ENCODE peak calls at places on chromosomes 7 and 10, in eight cellular contexts. D is right atrium auricular region; M is PC-3; Y is upper lobe of right lung; K is esophagus squamous epithelium; X is astrocyte of the cerebellum; O is GM06990; Z is CD8-positive, alpha-beta memory T cell. V is an unnamed sample.

GRCh38 chr7:2979276-2979675 is 64.4 kb downstream of the CARD11 start:
- DNase-seq in Z (no peak), Y (peak; percentile 31), O (peak; percentile 62), D (no peak), X (no peak), M (no peak), K (no peak), V (no peak)

GRCh38 chr10:48509061-48509772 is 95.7 kb downstream of the ARHGAP22 start:
- DNase-seq in O (no peak), Z (no peak), D (peak; percentile 52), X (no peak), M (no peak), Y (no peak), K (no peak), V (no peak)

GRCh38 chr7:45457591-45457990 is 116.6 kb upstream of the ADCY1 start:
- DNase-seq in Y (no peak), O (no peak), M (no peak), X (no peak), Z (no peak), D (no peak), K (no peak), V (no peak)

GRCh38 chr10:89664206-89664605 is 19.2 kb upstream of the PANK1 start:
- DNase-seq in D (no peak), X (no peak), M (no peak), Y (no peak), K (no peak), Z (no peak), O (no peak), V (no peak)

GRCh38 chr10:121853950-121854349 is 73.9 kb downstream of the ATE1 start:
- DNase-seq in Z (no peak), M (no peak), X (no peak), Y (no peak), D (no peak), O (no peak), K (no peak), V (no peak)

GRCh38 chr10:129123428-129123827 is 343.6 kb upstream of the MGMT start:
- DNase-seq in D (no peak), K (no peak), X (no peak), Z (no peak), Y (no peak), O (no peak), M (no peak), V (no peak)

GRCh38 chr7:50595538-50596102 is 30.4 kb upstream of the DDC start:
- DNase-seq in K (no peak), O (no peak), X (peak; percentile 31), Z (no peak), Y (no peak), D (no peak), M (peak; percentile 52), V (peak; percentile 24)

GRCh38 chr10:75514830-75515229 is 83.4 kb downstream of the LRMDA start:
- DNase-seq in K (no peak), X (no peak), Y (no peak), D (no peak), Z (no peak), M (no peak), O (no peak), V (no peak)

GRCh38 chr10:119815671-119816070 is 57.0 kb downstream of the MCMBP start:
- DNase-seq in M (no peak), D (no peak), Z (no peak), K (no peak), O (no peak), X (no peak), Y (no peak), V (no peak)

GRCh38 chr10:119817991-119818888 is 54.4 kb downstream of the MCMBP start:
- DNase-seq in X (no peak), D (no peak), K (no peak), Z (no peak), Y (peak; percentile 74), M (no peak), O (peak; percentile 18), V (peak; percentile 17)

GRCh38 chr10:119821172-119821571 is 51.5 kb downstream of the MCMBP start:
- DNase-seq in D (no peak), M (no peak), O (no peak), Y (no peak), K (no peak), X (no peak), Z (no peak), V (no peak)

GRCh38 chr10:119824299-119824698 is 48.3 kb downstream of the MCMBP start:
- DNase-seq in M (no peak), O (no peak), K (no peak), Z (no peak), D (no peak), X (no peak), Y (no peak), V (no peak)

GRCh38 chr10:119818889-119819270 is 53.8 kb downstream of the MCMBP start:
- DNase-seq in D (no peak), K (no peak), X (no peak), Y (no peak), Z (no peak), O (no peak), M (no peak), V (no peak)
- H3K4me3 ChIP-seq in D (peak overlapping the region; percentile 23), K (peak overlapping the region; percentile 31), X (peak overlapping the region; percentile 38), Y (no peak overlapping the region), Z (no peak overlapping the region), O (no peak overlapping the region), M (no peak overlapping the region), V (peak overlapping the region; percentile 47)

DNA sequence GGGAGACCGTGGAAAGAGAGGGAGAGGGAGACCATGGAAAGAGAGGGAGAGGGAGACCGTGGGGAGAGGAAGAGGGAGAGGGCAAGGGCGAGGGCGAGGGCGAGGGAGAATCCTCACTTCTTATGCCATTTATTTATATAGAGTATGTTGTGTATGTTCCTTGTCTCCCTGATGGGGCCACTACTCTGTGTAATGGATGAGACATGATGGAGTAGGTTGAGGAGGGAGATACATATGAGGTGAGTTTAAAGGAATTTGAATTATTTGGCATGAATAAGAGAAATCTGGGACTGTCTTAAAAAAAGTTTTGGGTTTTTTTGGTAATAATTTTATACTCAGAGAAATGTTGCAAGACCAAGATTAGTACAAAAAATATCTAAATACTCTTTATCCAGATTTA is 20.0 kb downstream of the CCSER2 start:
- DNase-seq in X (no peak), K (no peak), D (no peak), O (no peak), Y (no peak), M (peak; percentile 32), Z (no peak), V (no peak)
- H3K4me3 ChIP-seq in X (no peak overlapping the region), K (no peak overlapping the region), D (no peak overlapping the region), O (no peak overlapping the region), Y (no peak overlapping the region), M (no peak overlapping the region), Z (no peak overlapping the region), V (no peak overlapping the region)

GRCh38 chr7:29287366-29287765 is 92.8 kb downstream of the CHN2 start:
- DNase-seq in Y (no peak), M (peak; percentile 90), O (no peak), K (no peak), D (no peak), X (peak; percentile 77), Z (no peak), V (peak; percentile 78)

GRCh38 chr7:29291723-29292591 is 97.4 kb downstream of the CHN2 start:
- DNase-seq in M (no peak), Z (no peak), Y (no peak), D (no peak), K (no peak), O (no peak), X (no peak), V (no peak)

GRCh38 chr7:29290829-29291228 is 96.3 kb downstream of the CHN2 start:
- DNase-seq in Z (no peak), D (no peak), M (no peak), Y (no peak), O (no peak), K (no peak), X (no peak), V (no peak)

GRCh38 chr7:29288534-29289091 is 94.0 kb downstream of the CHN2 start:
- DNase-seq in M (no peak), D (no peak), K (no peak), X (no peak), O (no peak), Y (no peak), Z (no peak), V (no peak)

DNA sequence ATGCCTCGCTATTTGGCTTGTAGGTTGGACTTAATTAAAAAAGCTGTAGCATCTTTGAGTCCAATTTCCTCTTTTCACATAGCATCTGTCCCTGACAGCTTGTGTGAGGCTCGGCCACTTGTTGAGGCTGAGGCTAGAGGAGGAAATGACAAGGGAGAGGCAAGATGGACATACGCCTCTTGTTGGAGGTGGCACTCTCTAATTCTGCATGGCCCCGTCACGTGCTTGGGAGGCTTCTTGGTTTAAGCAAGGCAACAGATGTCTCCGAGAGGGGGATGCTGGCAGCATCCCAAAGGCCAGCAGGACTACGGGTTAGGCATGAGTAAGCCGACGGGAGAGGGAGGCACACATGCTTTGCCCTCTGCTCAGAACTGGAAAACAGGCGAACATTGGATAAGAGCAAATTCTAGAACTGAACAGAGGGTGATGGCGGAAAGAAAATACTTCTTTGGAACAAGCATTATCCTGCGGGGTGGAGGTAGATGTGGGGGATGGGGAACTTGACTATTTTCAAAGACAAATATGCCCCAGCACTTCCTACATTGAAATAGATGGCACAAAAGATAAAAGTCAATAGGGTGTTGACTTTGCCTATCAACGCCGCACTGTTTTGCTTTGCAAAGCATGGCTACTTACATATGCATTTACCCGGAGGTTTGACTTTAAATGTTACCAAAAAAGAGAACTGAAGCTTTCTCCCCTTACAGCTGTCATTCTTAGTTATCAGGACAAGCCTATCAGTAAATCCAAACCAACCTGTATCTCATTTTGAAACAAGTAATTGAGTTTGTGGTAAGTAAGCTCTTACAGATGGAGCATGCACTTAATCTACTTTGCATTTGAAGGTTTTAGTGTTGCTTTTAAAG is 94.8 kb downstream of the CHN2 start:
- DNase-seq in K (no peak), O (peak; percentile 44), Y (no peak), Z (no peak), D (no peak), M (no peak), X (peak; percentile 19), V (no peak)
- H3K4me3 ChIP-seq in K (no peak overlapping the region), O (no peak overlapping the region), Y (no peak overlapping the region), Z (no peak overlapping the region), D (no peak overlapping the region), M (no peak overlapping the region), X (no peak overlapping the region), V (no peak overlapping the region)

GRCh38 chr7:70700055-70700934 is 431.6 kb upstream of the GALNT17 start:
- DNase-seq in O (no peak), X (no peak), Y (no peak), Z (no peak), M (no peak), K (no peak), D (no peak), V (no peak)

GRCh38 chr7:70696139-70696782 is 435.7 kb upstream of the GALNT17 start:
- DNase-seq in Y (no peak), K (no peak), O (peak; percentile 40), Z (no peak), X (no peak), D (no peak), M (no peak), V (no peak)

GRCh38 chr7:70695804-70696104 is 436.2 kb upstream of the GALNT17 start:
- DNase-seq in D (no peak), Y (no peak), X (no peak), Z (no peak), O (no peak), K (no peak), M (no peak), V (no peak)

GRCh38 chr7:70700935-70701425 is 431.0 kb upstream of the GALNT17 start:
- DNase-seq in O (no peak), M (no peak), Y (no peak), Z (no peak), D (no peak), K (no peak), X (no peak), V (no peak)

DNA sequence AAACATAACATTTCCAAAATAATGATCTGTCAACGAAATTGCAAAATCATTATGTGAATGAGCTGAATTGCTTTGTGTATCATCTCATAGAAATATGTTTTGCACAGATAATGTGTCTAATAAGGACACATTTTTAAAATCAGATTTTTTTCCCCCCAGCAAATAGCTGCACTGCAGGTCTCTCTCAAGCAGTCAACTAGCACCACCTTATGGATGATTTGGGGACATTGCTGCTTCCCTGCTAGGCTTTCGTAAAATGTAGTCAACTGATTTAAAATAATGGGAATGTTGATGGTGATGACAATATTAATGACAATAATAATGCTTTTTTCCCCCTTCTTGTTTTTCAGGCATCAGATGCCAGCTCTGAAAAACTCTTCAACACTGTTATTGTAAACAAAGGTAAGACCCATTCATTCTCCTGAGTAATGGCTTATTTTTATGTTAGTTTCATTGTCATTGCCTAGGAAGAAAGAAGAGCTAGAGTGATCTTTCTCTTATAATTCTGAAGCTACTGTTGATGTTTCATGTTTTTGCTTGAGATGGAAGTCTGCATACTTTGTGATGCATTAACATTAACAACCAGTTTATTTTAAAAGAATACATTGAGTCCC is 433.6 kb upstream of the GALNT17 start:
- DNase-seq in Z (peak; percentile 22), X (peak; percentile 52), O (no peak), Y (no peak), M (peak; percentile 50), D (no peak), K (no peak), V (no peak)
- H3K4me3 ChIP-seq in Z (no peak overlapping the region), X (no peak overlapping the region), O (no peak overlapping the region), Y (no peak overlapping the region), M (no peak overlapping the region), D (no peak overlapping the region), K (no peak overlapping the region), V (no peak overlapping the region)